ENCODE peak calls at places on chromosome 2, in eight cellular contexts. D is A549; E is CD8-positive, alpha-beta T cell; G is DND-41; F is OCI-LY7; T is A673; A is colonic mucosa; X is K562. W is an unnamed sample.

GRCh38 chr2:128346811-128347558 is 28.3 kb upstream of the HS6ST1 start:
- DNase-seq in D (no peak), T (no peak), X (no peak), G (no peak), E (no peak), F (no peak), A (no peak), W (no peak)

GRCh38 chr2:120735750-120736170 is at the start of gene GLI2:
- DNase-seq in T (peak; percentile 94), D (peak; percentile 61), E (peak; percentile 8), F (no peak), X (peak; percentile 55), G (no peak), A (peak; percentile 71), W (peak; percentile 39)

GRCh38 chr2:109654316-109655050 is 40.3 kb downstream of the SOWAHC start:
- DNase-seq in X (no peak), T (no peak), A (no peak), D (no peak), F (no peak), G (no peak), E (no peak), W (no peak)

GRCh38 chr2:191846787-191847620 is at the start of gene CAVIN2:
- DNase-seq in F (no peak), A (peak; percentile 58), D (peak; percentile 45), G (no peak), X (peak; percentile 48), E (no peak), T (peak; percentile 57), W (no peak)

GRCh38 chr2:168814046-168814445 is 11.6 kb downstream of the NOSTRIN start:
- DNase-seq in F (no peak), E (no peak), X (no peak), D (no peak), T (no peak), G (no peak), A (no peak), W (no peak)

GRCh38 chr2:40611196-40611595 is 159.3 kb upstream of the SLC8A1 start:
- DNase-seq in D (no peak), G (no peak), F (no peak), X (no peak), E (no peak), T (no peak), A (no peak), W (no peak)

GRCh38 chr2:27772804-27773203 is 1.3 kb downstream of the MRPL33 start:
- DNase-seq in G (no peak), E (no peak), X (no peak), T (no peak), A (no peak), F (no peak), D (no peak), W (no peak)

GRCh38 chr2:236679906-236680305 is 110.3 kb downstream of the ACKR3 start:
- DNase-seq in T (no peak), F (no peak), A (no peak), E (no peak), X (no peak), G (no peak), D (no peak), W (no peak)

GRCh38 chr2:28527196-28527595 is 31.3 kb downstream of the PLB1 start:
- DNase-seq in F (no peak), E (no peak), A (no peak), T (no peak), D (no peak), G (no peak), X (no peak), W (no peak)

GRCh38 chr2:174610243-174610995 is 12.8 kb upstream of the WIPF1 start:
- DNase-seq in G (no peak), F (peak; percentile 27), A (no peak), D (no peak), X (no peak), T (no peak), E (no peak), W (no peak)

GRCh38 chr2:216188268-216188850 is 79.2 kb downstream of the XRCC5 start:
- DNase-seq in D (no peak), G (no peak), F (no peak), X (peak; percentile 24), A (no peak), T (peak; percentile 13), E (no peak), W (no peak)

GRCh38 chr2:171505374-171505773 is 16.9 kb upstream of the CYBRD1 start:
- DNase-seq in T (no peak), G (no peak), F (no peak), X (no peak), E (no peak), D (no peak), A (no peak), W (no peak)

GRCh38 chr2:67457699-67458098 is 60.6 kb downstream of the ETAA1 start:
- DNase-seq in A (no peak), T (no peak), D (no peak), F (no peak), X (no peak), G (no peak), E (no peak), W (no peak)

DNA sequence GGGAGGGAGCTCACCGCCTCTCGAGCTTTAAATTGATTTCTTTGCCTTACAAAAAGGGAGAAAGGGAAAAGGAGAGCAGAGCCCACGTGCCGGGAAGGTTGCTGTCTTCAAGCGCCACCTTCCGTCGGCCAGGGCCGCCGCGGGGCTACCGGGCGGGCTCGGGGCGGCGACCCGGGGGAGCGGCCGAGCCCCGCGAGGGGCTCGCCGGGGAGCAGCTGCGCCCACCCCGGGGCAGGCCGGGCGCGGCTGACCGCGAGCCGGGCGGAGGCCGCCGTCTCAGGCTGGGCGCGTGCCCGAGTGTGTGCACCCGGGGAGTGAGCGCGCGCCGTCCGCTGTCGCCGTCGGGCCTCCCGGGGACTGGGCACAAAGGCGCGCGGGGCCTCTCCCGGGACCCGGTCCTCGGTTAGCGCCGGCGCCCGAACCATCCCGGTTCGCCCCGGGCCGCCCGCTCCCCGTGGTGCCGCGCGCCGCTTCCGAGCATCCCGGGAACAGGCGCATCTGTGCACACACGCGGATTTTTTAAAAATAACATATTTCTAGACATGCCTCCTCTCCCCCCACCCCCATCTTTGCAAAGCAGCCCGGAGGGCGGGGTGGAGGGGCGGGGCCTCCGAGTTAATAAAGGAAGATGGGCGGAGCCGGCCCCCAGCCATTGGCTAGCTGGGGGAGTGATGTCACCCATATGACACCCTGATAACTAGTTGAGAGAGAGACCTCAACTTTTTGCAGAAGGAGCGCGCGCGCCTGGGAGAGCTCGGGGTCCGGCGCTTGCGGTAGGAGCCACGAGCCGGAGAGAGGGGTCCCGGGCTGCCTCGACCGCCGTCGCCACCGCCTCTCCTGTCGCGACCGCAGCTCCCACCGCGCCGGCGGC is at the start of gene SOX11:
- DNase-seq in D (no peak), G (no peak), X (no peak), E (no peak), A (no peak), F (peak; percentile 85), T (peak; percentile 96), W (peak; percentile 4)
- H3K27ac ChIP-seq in D (no peak within 1 kb of the TSS), G (no peak within 1 kb of the TSS), X (no peak within 1 kb of the TSS), E (no peak within 1 kb of the TSS), A (no peak within 1 kb of the TSS), F (no peak within 1 kb of the TSS), T (peak within 1 kb of the TSS; percentile 91), W (no peak within 1 kb of the TSS)

GRCh38 chr2:12034303-12034861 is 287.9 kb downstream of the LPIN1 start:
- DNase-seq in X (no peak), G (no peak), A (no peak), D (no peak), E (no peak), T (no peak), F (peak; percentile 49), W (no peak)

GRCh38 chr2:12033494-12033893 is 287.1 kb downstream of the LPIN1 start:
- DNase-seq in E (no peak), G (no peak), D (no peak), X (no peak), F (no peak), T (no peak), A (no peak), W (no peak)

GRCh38 chr2:12031871-12032270 is 285.4 kb downstream of the LPIN1 start:
- DNase-seq in D (no peak), T (no peak), G (no peak), E (no peak), F (peak; percentile 86), X (no peak), A (no peak), W (no peak)

GRCh38 chr2:12032975-12033374 is 286.5 kb downstream of the LPIN1 start:
- DNase-seq in A (no peak), D (no peak), F (no peak), E (no peak), T (no peak), X (no peak), G (no peak), W (no peak)

GRCh38 chr2:12032421-12032820 is 286.0 kb downstream of the LPIN1 start:
- DNase-seq in F (peak; percentile 97), G (no peak), X (no peak), A (no peak), D (no peak), T (no peak), E (no peak), W (no peak)
- H3K4me3 ChIP-seq in F (peak overlapping the region; percentile 45), G (no peak overlapping the region), X (no peak overlapping the region), A (no peak overlapping the region), D (no peak overlapping the region), T (no peak overlapping the region), E (no peak overlapping the region), W (no peak overlapping the region)

GRCh38 chr2:233063976-233064411 is 3.9 kb downstream of the INPP5D start:
- DNase-seq in T (no peak), A (no peak), G (no peak), F (no peak), D (no peak), X (no peak), E (no peak), W (no peak)

GRCh38 chr2:233064526-233065199 is 4.5 kb downstream of the INPP5D start:
- DNase-seq in A (no peak), X (no peak), F (no peak), G (no peak), D (no peak), T (no peak), E (no peak), W (no peak)

GRCh38 chr2:233062946-233063268 is 2.8 kb downstream of the INPP5D start:
- DNase-seq in X (no peak), F (no peak), A (no peak), E (no peak), D (no peak), T (no peak), G (no peak), W (no peak)

GRCh38 chr2:233062447-233062842 is 2.3 kb downstream of the INPP5D start:
- DNase-seq in X (no peak), G (no peak), D (no peak), T (no peak), A (no peak), F (no peak), E (no peak), W (no peak)

GRCh38 chr2:233063269-233063975 is 3.3 kb downstream of the INPP5D start:
- DNase-seq in G (no peak), D (peak; percentile 18), T (no peak), E (no peak), A (no peak), F (peak; percentile 93), X (no peak), W (no peak)
- H3K27ac ChIP-seq in G (peak overlapping the region; percentile 38), D (no peak overlapping the region), T (no peak overlapping the region), E (peak overlapping the region; percentile 64), A (no peak overlapping the region), F (peak overlapping the region; percentile 87), X (no peak overlapping the region), W (peak overlapping the region; percentile 85)

DNA sequence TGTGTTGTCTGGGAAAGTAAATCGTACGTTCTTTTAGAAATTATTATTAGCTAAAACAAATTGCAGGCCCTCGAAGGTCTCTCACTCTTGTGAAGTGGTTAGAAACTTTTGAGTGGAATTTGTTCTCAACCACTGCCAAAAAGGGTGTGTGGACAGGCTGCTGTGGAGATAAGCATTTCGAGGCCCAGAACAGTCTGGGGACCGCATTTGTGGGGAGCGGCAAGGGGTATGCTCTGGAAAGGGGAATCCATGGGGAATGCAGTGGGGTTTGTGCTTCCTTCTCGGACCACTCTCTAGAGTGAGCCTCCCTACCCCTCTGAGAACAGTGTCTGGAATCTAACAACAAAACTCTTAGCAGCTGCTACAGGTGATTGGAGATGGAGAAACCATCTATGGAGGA is 1.7 kb downstream of the NRP2 start:
- DNase-seq in T (no peak), G (no peak), E (no peak), X (no peak), F (no peak), D (no peak), A (no peak), W (no peak)
- H3K4me3 ChIP-seq in T (no peak overlapping the region), G (no peak overlapping the region), E (no peak overlapping the region), X (no peak overlapping the region), F (no peak overlapping the region), D (peak overlapping the region; percentile 80), A (peak overlapping the region; percentile 51), W (no peak overlapping the region)

W was measured in CD4-positive, CD25-positive, alpha-beta regulatory T cell.